ENCODE peak calls at places on chromosomes 16 and 17, in five cellular contexts. One of them, this sample, is unnamed. For H3K36me3, the result is how much of the 10 kb centered on the place peaks cover.

GRCh38 chr16:27951752-27952151 is 111.8 kb downstream of the GSG1L start:
- DNase-seq in heart left ventricle: no peak
- DNase-seq in Caco-2: no peak
- DNase-seq in thoracic aorta: no peak
- DNase-seq in WERI-Rb-1: no peak
- DNase-seq in this sample: no peak

GRCh38 chr17:55458977-55459376 is 37.3 kb upstream of the MMD start:
- DNase-seq in heart left ventricle: no peak
- DNase-seq in WERI-Rb-1: no peak
- DNase-seq in Caco-2: no peak
- DNase-seq in thoracic aorta: no peak
- DNase-seq in this sample: no peak

GRCh38 chr17:48612456-48612853 is 1.6 kb upstream of the HOXB7 start:
- DNase-seq in heart left ventricle: no peak
- DNase-seq in WERI-Rb-1: no peak
- DNase-seq in Caco-2: no peak
- DNase-seq in thoracic aorta: no peak
- DNase-seq in this sample: no peak

GRCh38 chr16:30658731-30659506 is 688 bp downstream of the FBRS start:
- DNase-seq in heart left ventricle: peak
- DNase-seq in Caco-2: peak
- DNase-seq in thoracic aorta: peak
- DNase-seq in WERI-Rb-1: no peak
- DNase-seq in this sample: no peak

GRCh38 chr17:12070561-12070960 is 49.9 kb downstream of the MAP2K4 start:
- DNase-seq in WERI-Rb-1: no peak
- DNase-seq in heart left ventricle: no peak
- DNase-seq in Caco-2: no peak
- DNase-seq in thoracic aorta: no peak
- DNase-seq in this sample: no peak

GRCh38 chr16:1363501-1364041 is 11.8 kb downstream of the GNPTG start:
- DNase-seq in WERI-Rb-1: peak
- DNase-seq in Caco-2: no peak
- DNase-seq in heart left ventricle: no peak
- DNase-seq in thoracic aorta: no peak
- DNase-seq in this sample: peak

GRCh38 chr16:4350365-4350786 is 745 bp downstream of the PAM16 start:
- DNase-seq in Caco-2: no peak
- DNase-seq in heart left ventricle: no peak
- DNase-seq in WERI-Rb-1: no peak
- DNase-seq in thoracic aorta: no peak
- DNase-seq in this sample: no peak

GRCh38 chr17:48484850-48485249 is 46.0 kb downstream of the HOXB1 start:
- DNase-seq in thoracic aorta: no peak
- DNase-seq in WERI-Rb-1: no peak
- DNase-seq in heart left ventricle: no peak
- DNase-seq in Caco-2: no peak
- DNase-seq in this sample: no peak

GRCh38 chr16:27189335-27189972 is 13.9 kb upstream of the KDM8 start:
- DNase-seq in Caco-2: no peak
- DNase-seq in WERI-Rb-1: peak
- DNase-seq in thoracic aorta: no peak
- DNase-seq in heart left ventricle: no peak
- DNase-seq in this sample: no peak

GRCh38 chr17:34386925-34387550 is 24.0 kb upstream of the CCL1 start:
- DNase-seq in thoracic aorta: no peak
- DNase-seq in Caco-2: no peak
- DNase-seq in heart left ventricle: peak
- DNase-seq in WERI-Rb-1: no peak
- DNase-seq in this sample: no peak

GRCh38 chr17:74018116-74018515 is 185.4 kb upstream of the RPL38 start:
- DNase-seq in WERI-Rb-1: no peak
- DNase-seq in Caco-2: no peak
- DNase-seq in thoracic aorta: no peak
- DNase-seq in heart left ventricle: no peak
- DNase-seq in this sample: no peak

GRCh38 chr17:74605361-74605760 is 13.3 kb upstream of the CD300LD start:
- DNase-seq in thoracic aorta: no peak
- DNase-seq in Caco-2: no peak
- DNase-seq in heart left ventricle: peak
- DNase-seq in WERI-Rb-1: no peak
- DNase-seq in this sample: no peak

GRCh38 chr17:55238931-55239297 is 25.8 kb upstream of the HLF start:
- DNase-seq in Caco-2: peak
- DNase-seq in WERI-Rb-1: peak
- DNase-seq in heart left ventricle: no peak
- DNase-seq in thoracic aorta: no peak
- DNase-seq in this sample: no peak

GRCh38 chr16:83470406-83470805 is 337.4 kb upstream of the HSBP1 start:
- DNase-seq in WERI-Rb-1: no peak
- DNase-seq in heart left ventricle: no peak
- DNase-seq in thoracic aorta: no peak
- DNase-seq in Caco-2: no peak
- DNase-seq in this sample: no peak

GRCh38 chr17:65498831-65499230 is 62.6 kb downstream of the AXIN2 start:
- DNase-seq in Caco-2: no peak
- DNase-seq in heart left ventricle: no peak
- DNase-seq in thoracic aorta: no peak
- DNase-seq in WERI-Rb-1: no peak
- DNase-seq in this sample: no peak

GRCh38 chr16:87027056-87027616 is 290.1 kb downstream of the C16orf95 start:
- DNase-seq in heart left ventricle: no peak
- DNase-seq in Caco-2: no peak
- DNase-seq in WERI-Rb-1: no peak
- DNase-seq in thoracic aorta: no peak
- DNase-seq in this sample: no peak

GRCh38 chr16:19389246-19389645 is 28.4 kb upstream of the TMC5 start:
- DNase-seq in thoracic aorta: no peak
- DNase-seq in Caco-2: peak
- DNase-seq in WERI-Rb-1: peak
- DNase-seq in heart left ventricle: no peak
- DNase-seq in this sample: peak

GRCh38 chr16:2739555-2740435 is 12.6 kb upstream of the SRRM2 start:
- DNase-seq in thoracic aorta: no peak
- DNase-seq in WERI-Rb-1: no peak
- DNase-seq in Caco-2: no peak
- DNase-seq in heart left ventricle: no peak
- DNase-seq in this sample: no peak
- H3K36me3 ChIP-seq in thoracic aorta: under half
- H3K36me3 ChIP-seq in WERI-Rb-1: under half
- H3K36me3 ChIP-seq in Caco-2: under half
- H3K36me3 ChIP-seq in heart left ventricle: under half
- H3K36me3 ChIP-seq in this sample: under half

DNA sequence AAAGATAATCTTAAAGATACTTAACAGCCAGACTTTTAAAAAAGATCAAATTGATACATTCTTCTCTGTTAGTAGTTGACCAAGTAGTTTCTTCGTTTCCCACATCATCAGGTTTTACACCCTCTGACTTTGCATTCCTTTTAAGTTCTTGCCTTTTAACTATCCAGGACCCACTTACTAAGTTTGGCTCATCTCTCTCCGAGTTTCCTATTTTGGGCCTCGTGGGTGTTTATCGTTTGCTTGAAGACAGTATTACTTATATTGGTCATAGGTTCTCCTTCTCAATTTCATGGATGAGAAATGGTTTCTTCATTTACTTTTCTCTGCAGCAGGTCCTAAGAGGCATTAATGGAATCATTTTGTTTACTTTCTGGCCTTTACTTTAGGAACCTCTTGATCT is 43.2 kb downstream of the RPA1 start:
- DNase-seq in WERI-Rb-1: no peak
- DNase-seq in heart left ventricle: no peak
- DNase-seq in thoracic aorta: no peak
- DNase-seq in Caco-2: no peak
- DNase-seq in this sample: no peak
- H3K36me3 ChIP-seq in WERI-Rb-1: under half
- H3K36me3 ChIP-seq in heart left ventricle: half or more
- H3K36me3 ChIP-seq in thoracic aorta: under half
- H3K36me3 ChIP-seq in Caco-2: under half
- H3K36me3 ChIP-seq in this sample: under half

DNA sequence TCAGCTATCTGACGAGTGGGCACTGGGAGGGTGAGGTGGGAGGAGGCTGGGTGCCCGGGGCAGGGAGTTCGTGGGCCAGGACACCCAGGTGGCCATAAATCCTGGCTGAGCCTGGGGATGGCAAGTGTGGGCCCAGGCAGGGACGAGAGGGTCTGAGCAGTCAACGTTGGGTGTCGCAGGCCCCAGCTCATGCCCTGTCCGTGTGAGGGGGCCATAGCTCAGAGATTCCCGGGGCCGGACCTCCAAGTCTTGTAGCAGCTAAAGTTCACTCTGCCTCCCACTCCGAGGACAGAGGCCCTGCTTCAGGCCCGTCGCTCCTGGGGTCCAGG is 34.4 kb downstream of the CTU2 start:
- DNase-seq in thoracic aorta: no peak
- DNase-seq in Caco-2: no peak
- DNase-seq in WERI-Rb-1: no peak
- DNase-seq in heart left ventricle: no peak
- DNase-seq in this sample: no peak
- H3K36me3 ChIP-seq in thoracic aorta: under half
- H3K36me3 ChIP-seq in Caco-2: under half
- H3K36me3 ChIP-seq in WERI-Rb-1: under half
- H3K36me3 ChIP-seq in heart left ventricle: under half
- H3K36me3 ChIP-seq in this sample: under half

DNA sequence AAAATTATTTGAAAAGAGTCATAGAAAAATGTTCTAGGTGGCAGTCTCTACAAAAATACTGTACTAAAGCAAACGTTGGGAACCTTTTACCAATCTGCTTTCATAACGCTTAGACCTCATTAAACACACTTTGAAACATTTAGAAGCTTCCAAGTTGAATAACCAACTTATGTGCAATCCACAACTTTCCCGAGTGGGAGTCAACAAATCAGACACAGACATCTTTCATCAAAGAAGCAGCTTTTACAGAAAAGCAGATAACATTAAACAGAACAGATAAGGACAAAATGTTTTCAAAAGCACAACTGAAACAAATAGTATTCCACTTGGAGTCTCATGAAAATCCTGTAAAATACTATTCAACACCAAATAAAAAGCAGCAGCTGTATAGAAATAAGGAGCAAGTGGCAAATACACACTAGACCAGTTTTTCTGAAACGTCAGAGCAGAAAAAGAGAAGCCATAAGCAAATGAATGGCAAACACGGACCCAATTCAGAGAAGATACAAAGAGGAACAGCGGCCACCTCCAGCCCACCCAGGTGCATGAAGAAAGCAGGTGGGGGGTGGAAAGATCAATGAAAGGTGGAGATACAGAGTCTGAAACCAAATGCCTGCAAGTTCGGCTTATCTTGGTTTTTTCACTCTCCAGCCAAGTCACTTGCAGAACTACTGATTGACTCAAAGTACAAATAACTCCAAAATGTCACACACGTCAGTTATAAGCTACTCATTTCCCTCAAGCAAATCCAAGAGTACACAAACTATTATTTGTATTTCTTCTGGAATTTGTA is 18.4 kb upstream of the FBF1 start:
- DNase-seq in Caco-2: peak
- DNase-seq in heart left ventricle: no peak
- DNase-seq in WERI-Rb-1: no peak
- DNase-seq in thoracic aorta: no peak
- DNase-seq in this sample: no peak
- H3K36me3 ChIP-seq in Caco-2: under half
- H3K36me3 ChIP-seq in heart left ventricle: half or more
- H3K36me3 ChIP-seq in WERI-Rb-1: under half
- H3K36me3 ChIP-seq in thoracic aorta: under half
- H3K36me3 ChIP-seq in this sample: under half

This sample was measured in effector memory CD4-positive, alpha-beta T cell.